ENCODE peak calls at places on chromosomes 3 and 15, in four cellular contexts. D is CD4-positive, CD25-positive, alpha-beta regulatory T cell; M is neuronal stem cell; G is lower lobe of right lung. B is an unnamed sample.

GRCh38 chr15:101269479-101270223 is 7.6 kb downstream of the SELENOS start:
- DNase-seq in D (no peak), M (no peak), G (no peak), B (no peak)

GRCh38 chr3:196541684-196542445 is 26.5 kb downstream of the WDR53 start:
- DNase-seq in D (no peak), M (no peak), G (no peak), B (no peak)

GRCh38 chr3:108391917-108392585 is 95.7 kb downstream of the HHLA2 start:
- DNase-seq in D (no peak), M (no peak), G (no peak), B (no peak)

GRCh38 chr3:139538733-139539132 is 809 bp downstream of the RBP1 start:
- DNase-seq in D (no peak), M (no peak), G (no peak), B (peak; percentile 76)

GRCh38 chr3:169667380-169667671 is 3.8 kb upstream of the MECOM start:
- DNase-seq in D (no peak), M (no peak), G (no peak), B (no peak)

GRCh38 chr3:22141769-22142168 is 390.8 kb upstream of the ZNF385D start:
- DNase-seq in D (no peak), M (no peak), G (no peak), B (no peak)

GRCh38 chr3:17640466-17640865 is 102.0 kb downstream of the TBC1D5 start:
- DNase-seq in D (no peak), M (no peak), G (no peak), B (no peak)

GRCh38 chr15:57432141-57432701 is 55.9 kb downstream of the CGNL1 start:
- DNase-seq in D (no peak), M (no peak), G (no peak), B (no peak)

GRCh38 chr15:75149911-75150709 is 51.6 kb upstream of the C15orf39 start:
- DNase-seq in D (peak; percentile 28), M (no peak), G (no peak), B (no peak)

GRCh38 chr3:10962481-10963036 is 30.0 kb upstream of the SLC6A1 start:
- DNase-seq in D (no peak), M (no peak), G (no peak), B (no peak)

GRCh38 chr3:114880078-114880477 is 267.0 kb downstream of the ZBTB20 start:
- DNase-seq in D (no peak), M (no peak), G (peak; percentile 22), B (no peak)

GRCh38 chr3:37910666-37911400 is 49.2 kb downstream of the CTDSPL start:
- DNase-seq in D (no peak), M (no peak), G (no peak), B (no peak)

GRCh38 chr3:79085166-79085565 is 682.6 kb downstream of the ROBO1 start:
- DNase-seq in D (no peak), M (no peak), G (no peak), B (no peak)

GRCh38 chr15:73849641-73850040 is 23.7 kb upstream of the TBC1D21 start:
- DNase-seq in D (no peak), M (no peak), G (no peak), B (no peak)

GRCh38 chr3:19147905-19148767 is at the start of gene KCNH8:
- DNase-seq in D (no peak), M (peak; percentile 39), G (no peak), B (peak; percentile 76)

GRCh38 chr15:88610756-88611231 is 10.3 kb upstream of the AEN start:
- DNase-seq in D (no peak), M (peak; percentile 74), G (no peak), B (no peak)

GRCh38 chr3:99543796-99544195 is 94.6 kb upstream of the COL8A1 start:
- DNase-seq in D (no peak), M (no peak), G (no peak), B (no peak)

GRCh38 chr3:99544819-99545281 is 93.5 kb upstream of the COL8A1 start:
- DNase-seq in D (no peak), M (no peak), G (no peak), B (peak; percentile 75)

GRCh38 chr3:99548674-99549073 is 89.7 kb upstream of the COL8A1 start:
- DNase-seq in D (no peak), M (no peak), G (no peak), B (no peak)

GRCh38 chr3:99542771-99543518 is 95.4 kb upstream of the COL8A1 start:
- DNase-seq in D (peak; percentile 22), M (no peak), G (no peak), B (no peak)

DNA sequence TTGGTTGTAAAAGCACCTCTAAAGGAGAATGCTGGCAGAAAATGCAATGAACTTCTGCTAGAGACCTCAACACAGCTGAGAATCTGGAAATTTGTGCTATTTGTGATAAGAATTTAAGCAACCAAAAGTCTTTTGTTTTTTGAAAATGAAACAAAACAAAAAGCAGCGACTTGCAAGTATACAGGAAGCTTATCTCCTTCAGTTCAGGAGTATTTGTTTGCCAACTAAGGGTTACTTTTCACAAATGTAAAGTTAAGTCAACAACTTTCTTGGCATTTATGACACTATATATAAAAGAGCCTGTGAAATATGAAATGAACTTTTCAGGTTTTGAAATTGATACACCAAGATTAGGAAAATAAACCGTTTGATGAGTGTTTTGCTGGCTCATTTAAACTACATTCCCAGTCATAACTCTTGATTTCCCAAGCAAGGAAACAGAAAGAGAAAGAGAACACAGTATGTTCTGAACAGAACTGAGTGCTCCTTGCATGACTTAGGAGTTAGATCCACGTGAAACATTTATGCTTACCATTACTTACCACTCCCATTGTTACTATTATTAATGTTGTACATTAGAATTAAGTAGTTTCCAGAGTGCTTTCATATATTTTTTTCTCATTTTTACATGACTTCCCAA is 92.3 kb upstream of the COL8A1 start:
- DNase-seq in D (no peak), M (no peak), G (no peak), B (no peak)
- H3K4me1 ChIP-seq in D (no peaks in the 10 kb centered on the region), M (no peaks in the 10 kb centered on the region), G (peaks cover 20% of the 10 kb centered on the region), B (peaks cover 4% of the 10 kb centered on the region)

GRCh38 chr3:48684054-48684349 is 1.7 kb downstream of the NCKIPSD start:
- DNase-seq in D (no peak), M (no peak), G (no peak), B (no peak)

GRCh38 chr3:48685603-48686511 is at the start of gene NCKIPSD:
- DNase-seq in D (peak; percentile 89), M (peak; percentile 92), G (peak; percentile 94), B (peak; percentile 96)

GRCh38 chr3:48686538-48687219 is 964 bp upstream of the NCKIPSD start:
- DNase-seq in D (no peak), M (no peak), G (no peak), B (no peak)

GRCh38 chr3:48684480-48685143 is 1.1 kb downstream of the NCKIPSD start:
- DNase-seq in D (peak; percentile 33), M (no peak), G (peak; percentile 73), B (peak; percentile 86)

DNA sequence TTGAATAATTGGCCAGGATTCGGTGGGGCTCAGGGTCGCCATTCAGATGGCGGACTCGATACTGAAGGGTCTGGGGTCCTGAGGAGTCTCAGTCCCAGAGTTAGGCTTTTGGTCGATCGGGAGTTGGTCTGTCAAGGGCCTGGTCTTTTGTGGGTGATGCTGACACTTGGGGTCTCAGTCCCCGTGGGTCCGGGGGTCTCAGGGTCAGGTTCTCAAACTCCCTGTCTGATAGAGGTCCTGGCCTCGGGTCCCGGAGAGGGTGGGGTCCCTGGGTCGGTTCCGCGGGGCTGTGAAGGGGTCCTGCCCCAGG is 467 bp downstream of the NCKIPSD start:
- DNase-seq in D (no peak), M (no peak), G (no peak), B (no peak)
- H3K27ac ChIP-seq in D (peak overlapping the region; percentile 80), M (no peak overlapping the region), G (peak overlapping the region; percentile 91), B (peak overlapping the region; percentile 88)

GRCh38 chr3:42314411-42314810 is 48.4 kb upstream of the CCK start:
- DNase-seq in D (no peak), M (no peak), G (no peak), B (no peak)

DNA sequence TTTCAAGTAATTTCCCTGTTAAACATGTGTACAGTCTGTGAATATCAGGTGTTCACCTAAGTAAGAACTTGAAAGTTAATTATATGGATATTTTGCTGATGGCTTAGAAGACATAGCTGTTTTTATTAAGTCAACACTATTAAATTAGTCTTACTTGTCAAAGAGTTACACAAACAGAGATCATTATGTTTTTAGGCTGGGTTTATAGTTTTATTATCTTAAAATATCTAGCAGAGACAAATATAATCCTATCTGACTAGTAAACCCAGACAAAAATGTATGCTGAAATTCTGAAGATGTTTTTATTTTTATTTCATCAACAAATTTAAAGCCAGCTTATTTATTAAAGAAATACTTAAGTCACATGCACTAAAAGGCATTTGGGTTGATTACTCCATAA is 51.2 kb upstream of the CCK start:
- DNase-seq in D (no peak), M (no peak), G (no peak), B (no peak)
- H3K9me3 ChIP-seq in D (peaks cover 24% of the 10 kb centered on the region), M (peaks cover 6% of the 10 kb centered on the region), G (peaks cover 26% of the 10 kb centered on the region), B (peaks cover 3% of the 10 kb centered on the region)

GRCh38 chr15:93076875-93077274 is 12.1 kb downstream of the RGMA start:
- DNase-seq in D (no peak), M (no peak), G (no peak), B (no peak)
- H3K4me1 ChIP-seq in D (no peaks in the 10 kb centered on the region), M (peaks cover 33% of the 10 kb centered on the region), G (peaks cover 14% of the 10 kb centered on the region), B (peaks cover 4% of the 10 kb centered on the region)

GRCh38 chr3:129892857-129893615 is 475 bp downstream of the TMCC1 start:
- DNase-seq in D (peak; percentile 82), M (peak; percentile 72), G (peak; percentile 80), B (peak; percentile 91)
- H3K27ac ChIP-seq in D (peak overlapping the region; percentile 81), M (peak overlapping the region; percentile 86), G (peak overlapping the region; percentile 94), B (peak overlapping the region; percentile 87)

GRCh38 chr15:22257047-22257667 is 176.8 kb downstream of the OR4M2 start:
- DNase-seq in D (no peak), M (no peak), G (no peak), B (no peak)

GRCh38 chr15:22253676-22254408 is 173.5 kb downstream of the OR4M2 start:
- DNase-seq in D (peak; percentile 64), M (no peak), G (no peak), B (no peak)

DNA sequence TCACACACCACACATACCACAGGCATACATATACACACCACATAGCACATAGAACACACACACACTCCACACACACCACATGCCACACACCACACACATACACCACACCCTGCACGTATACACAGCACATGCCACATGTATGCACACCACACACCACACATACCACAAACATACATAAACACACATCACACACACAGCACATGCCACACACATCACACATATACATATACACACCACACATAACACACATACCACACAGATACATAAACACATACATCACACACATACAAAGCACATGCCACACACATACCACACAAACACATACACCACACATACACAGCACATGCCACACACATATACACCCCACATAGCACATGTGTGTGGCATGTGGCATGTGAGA is 171.1 kb downstream of the OR4M2 start:
- DNase-seq in D (no peak), M (no peak), G (no peak), B (no peak)
- H3K9me3 ChIP-seq in D (no peaks in the 10 kb centered on the region), M (no peaks in the 10 kb centered on the region), G (no peaks in the 10 kb centered on the region), B (no peaks in the 10 kb centered on the region)

GRCh38 chr15:63803106-63803886 is 30.5 kb downstream of the HERC1 start:
- DNase-seq in D (no peak), M (no peak), G (no peak), B (no peak)
- H3K4me1 ChIP-seq in D (peaks cover 49% of the 10 kb centered on the region), M (peaks cover 15% of the 10 kb centered on the region), G (peaks cover 60% of the 10 kb centered on the region), B (no peaks in the 10 kb centered on the region)

GRCh38 chr15:30992465-30992864 is 1.0 kb upstream of the MTMR10 start:
- DNase-seq in D (no peak), M (no peak), G (peak; percentile 61), B (no peak)
- H3K27ac ChIP-seq in D (no peak overlapping the region), M (no peak overlapping the region), G (peak overlapping the region; percentile 96), B (peak overlapping the region; percentile 40)